ENCODE peak calls at places on chromosomes 1 and 21, in seven cellular contexts. V is heart right ventricle, W is adrenal gland, S is HAP-1, Z is aorta, A is SJCRH30, P is tibial artery. C is an unnamed sample. For H3K4me1, the result is how much of the 10 kb centered on the place peaks cover.

GRCh38 chr1:204286323-204286714 is 72.5 kb upstream of the GOLT1A start:
- DNase-seq in W (no peak), Z (no peak), S (no peak), V (no peak), P (no peak), A (no peak), C (no peak)

GRCh38 chr1:231241751-231242150 is 739 bp downstream of the GNPAT start:
- DNase-seq in S (peak), W (peak), P (no peak), V (peak), Z (no peak), A (peak), C (no peak)

GRCh38 chr1:36172983-36173382 is 17.0 kb downstream of the MAP7D1 start:
- DNase-seq in P (no peak), Z (no peak), V (no peak), S (no peak), W (no peak), A (no peak), C (no peak)

GRCh38 chr1:228120351-228121091 is 11.4 kb upstream of the MRPL55 start:
- DNase-seq in A (no peak), W (no peak), P (no peak), V (no peak), S (no peak), Z (no peak), C (no peak)

GRCh38 chr1:109201123-109201703 is 12.5 kb upstream of the SARS1 start:
- DNase-seq in W (peak), V (no peak), Z (no peak), S (peak), P (no peak), A (peak), C (no peak)

GRCh38 chr1:36982708-36983107 is 51.6 kb downstream of the GRIK3 start:
- DNase-seq in P (no peak), W (no peak), S (no peak), V (no peak), Z (no peak), A (no peak), C (no peak)

GRCh38 chr21:45318556-45319341 is 31.1 kb upstream of the POFUT2 start:
- DNase-seq in A (no peak), V (peak), W (peak), S (no peak), Z (peak), P (peak), C (peak)

GRCh38 chr1:203305809-203306088 is 430 bp downstream of the BTG2 start:
- DNase-seq in P (no peak), Z (no peak), A (peak), S (no peak), W (peak), V (no peak), C (no peak)

GRCh38 chr1:61588736-61589381 is 136.1 kb downstream of the TM2D1 start:
- DNase-seq in A (peak), W (peak), V (peak), Z (no peak), S (peak), P (no peak), C (no peak)

GRCh38 chr1:244239261-244239770 is 188.2 kb downstream of the ZBTB18 start:
- DNase-seq in V (no peak), A (peak), W (no peak), S (peak), Z (no peak), P (no peak), C (no peak)

GRCh38 chr1:45026446-45026845 is 14.4 kb downstream of the UROD start:
- DNase-seq in V (no peak), A (no peak), S (no peak), P (no peak), W (no peak), Z (no peak), C (no peak)

GRCh38 chr1:155218854-155219591 is 10.5 kb downstream of the MTX1 start:
- DNase-seq in A (peak), P (no peak), W (no peak), V (peak), Z (no peak), S (peak), C (no peak)

GRCh38 chr1:175504875-175505555 is 238.4 kb downstream of the TNR start:
- DNase-seq in Z (no peak), P (no peak), W (no peak), A (no peak), S (no peak), V (peak), C (no peak)

GRCh38 chr21:25767921-25768320 is 33.1 kb downstream of the GABPA start:
- DNase-seq in W (no peak), S (no peak), A (no peak), V (no peak), P (no peak), Z (no peak), C (no peak)

GRCh38 chr1:53311104-53311908 is 16.6 kb downstream of the LRP8 start:
- DNase-seq in V (no peak), P (no peak), S (no peak), Z (no peak), A (no peak), W (no peak), C (peak)

DNA sequence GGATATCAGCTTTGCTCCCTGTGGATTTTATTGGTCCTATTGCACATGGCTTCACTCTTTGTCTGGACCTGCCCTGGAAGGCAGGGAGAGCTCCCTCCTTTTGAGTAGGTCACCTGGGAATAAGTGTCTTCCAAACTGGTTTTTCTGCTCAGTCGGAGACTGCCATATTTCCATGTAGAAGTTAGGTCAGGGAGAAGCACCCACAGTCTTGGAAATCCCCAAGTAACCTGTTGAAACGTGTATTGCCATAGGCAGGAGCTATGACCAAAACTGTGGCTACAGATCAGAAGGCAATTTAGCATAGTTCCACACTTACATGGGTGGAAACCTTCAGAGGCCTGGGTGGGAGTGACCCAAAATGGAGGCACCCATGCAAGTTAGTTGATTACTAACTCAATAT is 3.5 kb upstream of the GNG12 start:
- DNase-seq in P (no peak), Z (no peak), A (no peak), S (no peak), W (no peak), V (no peak), C (no peak)
- H3K4me1 ChIP-seq in P (under half), Z (under half), A (under half), S (half or more), W (half or more), V (under half), C (under half)

DNA sequence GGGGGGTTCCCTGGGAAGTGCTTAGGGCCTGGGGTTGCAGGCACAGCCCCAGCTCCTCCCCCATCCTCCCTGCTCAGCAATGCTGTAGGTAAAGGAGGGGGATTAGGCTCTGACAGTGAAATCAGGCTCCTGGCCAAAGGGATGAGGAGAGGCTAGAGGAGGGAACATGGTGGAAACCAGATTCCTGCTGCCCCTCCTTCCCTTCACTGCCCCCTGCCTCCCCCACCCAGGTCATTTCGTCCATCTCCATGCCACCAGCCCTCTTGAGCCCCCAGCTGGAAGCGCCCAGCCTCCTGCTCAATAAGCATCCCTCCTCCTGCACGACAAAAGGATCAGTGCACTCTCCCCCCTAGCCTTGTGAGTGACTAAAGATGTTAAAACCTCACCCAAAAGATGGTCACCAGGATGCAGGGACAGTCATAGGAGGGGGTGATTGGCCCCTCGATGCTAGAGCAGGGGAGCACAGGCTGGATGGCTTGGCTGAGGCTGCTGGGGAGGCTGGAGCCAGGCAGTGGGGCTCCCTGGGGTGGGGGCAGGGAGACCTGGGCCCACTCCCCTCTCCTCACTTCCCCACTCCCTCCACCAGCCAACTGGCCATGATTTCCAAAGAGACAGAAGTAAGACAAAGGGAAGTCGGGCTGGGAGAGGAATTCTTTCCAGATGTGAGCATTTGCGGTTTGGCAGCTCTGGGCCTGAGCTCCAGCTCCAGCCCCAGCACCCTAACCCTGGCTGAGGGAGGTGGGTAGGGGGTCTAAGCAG is 2.3 kb upstream of the CRABP2 start:
- DNase-seq in W (no peak), S (no peak), V (no peak), Z (no peak), P (no peak), A (no peak), C (no peak)
- H3K4me3 ChIP-seq in W (no peak), S (no peak), V (no peak), Z (no peak), P (no peak), A (no peak), C (no peak)

DNA sequence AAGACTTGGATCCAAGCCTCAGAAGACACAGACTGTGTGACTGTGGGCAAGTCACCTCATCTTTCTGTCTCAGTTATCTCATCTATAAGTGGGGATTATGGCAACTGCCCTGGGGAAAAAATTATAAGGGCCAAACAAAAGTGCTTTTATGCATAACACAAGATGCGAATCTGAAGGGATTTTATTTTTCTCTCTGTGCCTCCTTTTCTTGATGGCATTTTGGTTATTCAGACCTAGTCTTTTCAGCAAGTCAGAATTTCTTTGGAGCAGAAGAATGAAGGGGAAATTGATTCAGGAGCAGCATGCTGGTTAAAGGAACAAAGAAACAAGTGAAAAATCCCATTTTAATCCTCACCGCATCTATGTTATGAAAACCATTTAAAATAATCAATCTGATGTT is 86.9 kb downstream of the PBX1 start:
- DNase-seq in S (peak), V (no peak), A (no peak), P (no peak), W (no peak), Z (no peak), C (no peak)
- H3K4me1 ChIP-seq in S (under half), V (under half), A (under half), P (under half), W (half or more), Z (under half), C (under half)

GRCh38 chr1:41365320-41365633 is 4.0 kb downstream of the FOXO6 start:
- DNase-seq in W (no peak), A (no peak), S (no peak), P (no peak), Z (no peak), V (no peak), C (no peak)
- H3K4me3 ChIP-seq in W (no peak), A (no peak), S (no peak), P (no peak), Z (no peak), V (no peak), C (no peak)

GRCh38 chr1:170310931-170311330 is 165.2 kb downstream of the NTMT2 start:
- DNase-seq in W (no peak), V (no peak), Z (no peak), S (no peak), P (no peak), A (no peak), C (no peak)
- H3K4me1 ChIP-seq in W (under half), V (under half), Z (under half), S (under half), P (under half), A (under half), C (under half)

DNA sequence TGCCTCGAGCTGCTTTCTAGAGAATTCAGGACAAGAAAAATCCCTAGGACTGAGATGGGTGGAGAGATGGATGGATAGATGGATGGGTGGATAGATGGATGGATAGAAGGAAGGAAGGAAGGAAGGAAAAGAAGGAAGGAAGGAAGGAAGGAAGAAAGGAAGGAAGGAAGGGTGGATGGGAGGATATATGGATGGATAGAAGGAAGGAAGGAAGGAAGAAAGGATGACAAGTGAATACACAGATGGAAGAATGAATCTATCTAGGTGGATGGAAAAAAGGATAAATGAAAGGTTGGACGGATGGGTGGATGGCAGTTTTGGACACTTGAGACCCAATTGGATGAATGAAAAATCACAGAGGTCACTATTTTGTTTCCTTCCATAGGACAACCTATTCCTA is 120.4 kb upstream of the KAZN start:
- DNase-seq in P (no peak), W (no peak), A (no peak), Z (no peak), V (no peak), S (no peak), C (no peak)
- H3K4me3 ChIP-seq in P (no peak), W (no peak), A (no peak), Z (no peak), V (no peak), S (no peak), C (no peak)

GRCh38 chr1:169892819-169893644 is 664 bp downstream of the SCYL3 start:
- DNase-seq in S (peak), Z (no peak), W (peak), A (no peak), P (peak), V (peak), C (peak)
- H3K4me1 ChIP-seq in S (under half), Z (under half), W (under half), A (under half), P (under half), V (under half), C (under half)

DNA sequence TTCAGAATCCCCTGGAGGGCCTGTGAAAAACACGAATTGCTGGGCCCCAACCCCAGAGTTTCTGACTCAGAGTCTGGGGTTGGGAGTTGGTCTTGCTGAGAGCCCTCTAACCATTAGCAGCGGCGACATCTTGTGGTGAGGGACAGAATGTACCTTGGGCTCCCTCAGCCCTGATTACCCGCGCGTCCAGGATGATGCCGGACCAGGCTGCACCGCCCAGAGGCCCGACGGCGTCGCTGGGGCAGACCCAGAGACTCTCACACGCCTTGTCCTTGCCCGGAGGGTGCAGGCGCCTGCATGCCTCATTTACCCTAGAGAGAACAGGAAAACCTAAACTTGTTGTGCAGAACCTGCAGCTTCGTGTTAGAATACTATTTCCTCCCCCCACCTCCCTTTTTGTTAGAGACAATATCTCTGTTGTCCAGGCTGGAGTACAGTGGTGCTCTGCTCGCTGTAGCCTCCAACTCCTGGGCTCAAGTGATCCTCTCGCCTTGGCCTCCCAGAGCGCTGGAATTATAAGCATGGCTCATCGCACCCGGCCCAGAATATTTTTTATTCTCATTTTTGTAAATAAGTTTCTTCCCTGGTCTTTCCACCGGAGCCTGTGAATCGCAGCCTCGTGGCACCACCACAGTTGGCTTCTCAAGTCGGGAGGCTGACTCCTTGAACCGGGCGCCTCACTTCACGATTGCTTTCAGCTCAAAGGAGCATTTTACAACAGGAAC is 22.2 kb upstream of the RD3 start:
- DNase-seq in W (peak), Z (peak), A (peak), V (peak), P (peak), S (peak), C (peak)
- H3K4me3 ChIP-seq in W (no peak), Z (no peak), A (no peak), V (no peak), P (no peak), S (no peak), C (no peak)

DNA sequence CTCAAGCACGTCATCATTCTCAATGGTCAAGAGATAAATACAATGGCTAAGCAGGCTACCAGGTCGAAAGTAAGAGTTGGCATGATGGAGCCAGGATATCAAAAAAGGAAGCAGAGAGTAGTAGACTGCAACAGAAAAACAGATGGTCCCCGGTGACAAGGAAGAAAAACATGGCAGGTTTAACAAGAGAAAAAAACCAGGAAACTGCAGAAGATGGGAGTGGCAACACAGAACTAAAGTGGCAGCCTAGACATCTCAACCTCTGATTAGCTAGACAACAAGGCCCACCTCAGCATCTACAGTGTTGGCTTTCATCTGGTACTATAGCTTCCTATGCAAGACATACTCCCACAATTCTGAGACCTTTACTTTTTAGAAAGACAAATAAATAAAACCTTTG is 3.1 kb downstream of the UBR4 start:
- DNase-seq in V (no peak), S (no peak), W (no peak), Z (no peak), A (no peak), P (no peak), C (no peak)
- H3K4me1 ChIP-seq in V (under half), S (under half), W (half or more), Z (under half), A (under half), P (under half), C (under half)

GRCh38 chr1:92831762-92832536 is at the start of gene RPL5:
- DNase-seq in P (peak), W (peak), S (peak), Z (peak), V (peak), A (peak), C (peak)
- H3K4me3 ChIP-seq in P (peak), W (peak), S (peak), Z (peak), V (peak), A (peak), C (peak)

C was measured in kidney.